ENCODE peak calls at places on chromosomes 11 and 22, in eight cellular contexts. J is thoracic aorta, A is hepatocyte, N is A549, O is tibial artery, G is uterus, P is fibroblast of lung, M is MG63. I is an unnamed sample.

GRCh38 chr11:128299132-128299726 is 288.1 kb downstream of the ETS1 start:
- DNase-seq in M (no peak), G (no peak), A (peak; percentile 27), O (peak; percentile 29), J (no peak), N (no peak), P (no peak), I (no peak)

GRCh38 chr22:25852223-25852622 is 110.2 kb downstream of the MYO18B start:
- DNase-seq in P (no peak), O (no peak), J (no peak), M (no peak), G (no peak), A (no peak), N (no peak), I (no peak)

GRCh38 chr11:59285716-59286260 is 72.9 kb upstream of the OR5AN1 start:
- DNase-seq in A (no peak), M (no peak), N (no peak), G (no peak), P (no peak), J (no peak), O (no peak), I (no peak)

GRCh38 chr11:44505591-44506054 is 59.8 kb upstream of the CD82 start:
- DNase-seq in P (peak; percentile 71), O (no peak), M (peak; percentile 36), J (no peak), A (no peak), N (no peak), G (no peak), I (no peak)

GRCh38 chr11:69969890-69970784 is 108.0 kb upstream of the ANO1 start:
- DNase-seq in M (no peak), P (no peak), N (no peak), O (no peak), A (peak; percentile 54), J (no peak), G (no peak), I (no peak)

GRCh38 chr22:39185601-39186012 is 33.1 kb upstream of the CBX7 start:
- DNase-seq in A (no peak), N (no peak), G (peak; percentile 46), M (no peak), P (peak; percentile 29), J (no peak), O (no peak), I (peak; percentile 67)

GRCh38 chr11:19091366-19091765 is 25.6 kb upstream of the ZDHHC13 start:
- DNase-seq in M (no peak), P (no peak), N (no peak), J (no peak), G (no peak), O (no peak), A (no peak), I (no peak)

GRCh38 chr11:63564056-63564784 is 1.0 kb upstream of the PLAAT2 start:
- DNase-seq in G (no peak), M (no peak), J (no peak), P (no peak), A (peak; percentile 37), N (no peak), O (no peak), I (no peak)

GRCh38 chr11:123451183-123451907 is 21.3 kb downstream of the GRAMD1B start:
- DNase-seq in P (no peak), J (no peak), O (no peak), N (no peak), M (no peak), A (no peak), G (no peak), I (no peak)

GRCh38 chr11:116653206-116653605 is 119.6 kb downstream of the BUD13 start:
- DNase-seq in A (no peak), N (no peak), J (no peak), O (no peak), M (no peak), G (no peak), P (no peak), I (no peak)

GRCh38 chr11:105298174-105298573 is 158.6 kb upstream of the CARD18 start:
- DNase-seq in P (no peak), O (no peak), A (no peak), M (no peak), N (no peak), J (no peak), G (no peak), I (no peak)

GRCh38 chr22:25332386-25332785 is 112.9 kb downstream of the CRYBB2 start:
- DNase-seq in P (no peak), J (no peak), N (no peak), M (no peak), G (no peak), A (no peak), O (no peak), I (no peak)

GRCh38 chr11:19160839-19161238 is 40.9 kb downstream of the CSRP3 start:
- DNase-seq in G (no peak), A (no peak), J (no peak), P (peak; percentile 5), M (no peak), N (peak; percentile 13), O (no peak), I (no peak)

DNA sequence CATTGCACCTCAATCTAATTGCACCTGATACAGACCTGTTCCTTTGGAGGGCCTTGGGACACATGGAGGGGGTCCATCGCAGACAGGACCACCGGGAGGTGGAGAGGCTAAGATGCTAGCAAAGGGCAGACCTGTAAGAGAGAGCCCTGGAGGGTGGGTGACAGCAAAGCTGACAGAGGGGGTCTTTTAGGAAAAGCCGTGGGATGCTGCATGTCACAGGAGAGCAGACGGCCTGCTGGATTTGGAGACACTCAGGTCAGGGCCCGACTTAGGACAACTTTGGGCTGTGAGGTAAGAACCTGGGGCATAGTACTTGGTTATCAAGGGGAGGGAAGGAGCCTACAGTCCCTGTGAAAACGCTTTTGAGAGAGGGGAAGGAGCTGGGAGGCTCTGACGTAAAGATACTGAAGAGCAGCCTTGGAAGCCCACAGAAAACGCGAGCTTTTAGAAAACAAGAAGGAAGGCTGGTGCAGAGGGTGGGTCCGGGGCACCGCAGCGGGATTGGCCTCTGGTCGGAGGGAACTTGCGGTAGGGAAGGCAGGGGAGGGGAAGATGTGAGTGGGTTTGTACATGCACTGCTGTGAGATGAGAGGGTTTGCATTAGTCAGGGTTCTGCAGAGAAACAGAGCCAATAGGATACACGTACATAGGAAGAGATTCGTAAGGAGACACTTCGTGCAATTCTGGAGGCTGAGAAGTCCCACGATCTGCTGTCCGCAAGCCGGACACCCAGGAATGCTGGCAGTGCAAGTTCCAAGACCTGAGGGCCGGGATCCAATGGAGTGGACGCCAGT is 868.5 kb downstream of the TBC1D22A start:
- DNase-seq in A (no peak), M (peak; percentile 31), G (no peak), O (no peak), P (no peak), J (no peak), N (no peak), I (no peak)
- H3K9me3 ChIP-seq in A (no peaks in the 10 kb centered on the region), M (no peaks in the 10 kb centered on the region), G (no peaks in the 10 kb centered on the region), O (no peaks in the 10 kb centered on the region), P (no peaks in the 10 kb centered on the region), J (no peaks in the 10 kb centered on the region), N (no peaks in the 10 kb centered on the region), I (no peaks in the 10 kb centered on the region)

DNA sequence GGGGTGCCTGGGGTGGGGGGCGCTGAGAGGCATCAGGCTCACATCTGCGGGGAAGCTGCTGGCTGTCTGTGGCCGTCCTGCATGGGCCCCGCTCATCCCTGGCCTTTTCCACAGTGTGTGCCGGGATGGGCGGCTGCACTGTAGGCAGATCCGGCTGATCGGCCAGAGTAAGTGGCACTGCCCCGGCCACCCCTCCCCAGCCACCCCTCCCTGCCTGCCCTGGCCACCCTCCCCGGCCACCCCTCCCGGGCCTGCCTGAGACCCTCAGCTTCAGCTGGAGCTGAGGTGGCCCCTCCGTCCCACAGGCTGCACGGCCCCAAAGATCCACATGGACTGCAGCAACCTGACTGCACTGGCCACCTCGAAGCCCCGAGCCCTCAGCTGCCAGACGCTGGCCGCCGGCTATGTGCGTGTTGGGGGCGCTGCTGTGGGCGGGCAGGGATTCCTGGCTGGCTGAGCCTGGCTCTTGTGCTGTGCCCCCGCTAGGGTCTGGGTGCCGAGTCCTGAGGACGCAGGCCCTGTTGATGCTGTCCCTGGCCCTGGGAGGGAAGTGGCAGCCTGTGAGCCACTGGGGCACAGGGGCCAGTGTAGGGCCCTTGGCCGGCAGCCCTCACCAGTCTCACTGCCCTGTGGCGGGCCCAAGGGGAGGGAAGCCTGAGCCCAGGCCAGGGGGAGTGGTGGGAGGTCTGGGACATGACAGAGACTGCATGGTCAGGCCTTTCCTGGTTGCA is 10.9 kb downstream of the MUC2 start:
- DNase-seq in J (no peak), O (no peak), P (no peak), M (no peak), A (no peak), G (no peak), N (no peak), I (peak; percentile 41)
- H3K9me3 ChIP-seq in J (no peaks in the 10 kb centered on the region), O (no peaks in the 10 kb centered on the region), P (no peaks in the 10 kb centered on the region), M (no peaks in the 10 kb centered on the region), A (no peaks in the 10 kb centered on the region), G (no peaks in the 10 kb centered on the region), N (no peaks in the 10 kb centered on the region), I (no peaks in the 10 kb centered on the region)

DNA sequence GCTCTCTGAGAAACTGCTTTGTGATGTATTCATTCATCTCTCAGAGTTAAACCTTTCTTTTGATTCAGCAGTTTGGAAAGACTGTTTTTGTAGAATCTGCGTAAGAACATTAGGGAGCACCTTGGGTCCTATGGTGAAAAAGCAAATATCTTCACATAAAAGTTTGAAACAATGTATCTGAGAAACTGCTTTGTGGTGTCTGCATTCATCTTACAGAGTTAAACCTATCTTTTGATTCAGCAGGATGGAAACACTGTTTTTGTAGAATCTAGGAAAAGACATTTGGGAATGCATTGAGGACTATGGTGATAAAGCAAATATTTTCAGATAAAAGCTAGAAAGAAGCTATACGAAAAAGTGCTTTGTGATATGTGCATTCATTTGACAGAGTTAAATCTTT is 361.3 kb downstream of the OR4C45 start:
- DNase-seq in J (no peak), M (no peak), O (no peak), G (no peak), N (no peak), P (no peak), A (no peak), I (no peak)
- H3K9me3 ChIP-seq in J (peaks cover 40% of the 10 kb centered on the region), M (peaks cover 30% of the 10 kb centered on the region), O (peaks cover 78% of the 10 kb centered on the region), G (no peaks in the 10 kb centered on the region), N (peaks cover 43% of the 10 kb centered on the region), P (no peaks in the 10 kb centered on the region), A (peaks cover 11% of the 10 kb centered on the region), I (peaks cover 83% of the 10 kb centered on the region)

DNA sequence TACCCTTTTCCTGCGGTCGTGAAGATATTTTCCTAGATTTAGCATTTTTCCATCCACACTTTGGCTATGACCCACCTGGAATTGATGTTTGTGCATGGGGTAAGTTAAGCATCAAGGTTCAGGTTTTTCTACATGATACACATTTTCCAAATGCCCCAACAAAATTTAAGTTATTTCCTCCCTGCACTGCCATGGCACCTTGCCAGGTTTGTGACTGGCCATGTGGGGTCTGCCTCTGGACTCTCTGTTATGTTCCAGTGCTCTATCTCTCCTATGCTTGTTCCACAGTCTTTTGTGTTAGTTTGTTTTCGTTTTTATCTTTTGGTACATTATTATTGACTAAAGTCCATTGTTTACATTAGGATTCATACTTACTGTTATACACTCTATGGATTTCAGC is 934.3 kb downstream of the TBC1D22A start:
- DNase-seq in O (no peak), A (no peak), M (no peak), P (no peak), N (no peak), G (no peak), J (no peak), I (no peak)
- H3K9me3 ChIP-seq in O (no peaks in the 10 kb centered on the region), A (no peaks in the 10 kb centered on the region), M (no peaks in the 10 kb centered on the region), P (no peaks in the 10 kb centered on the region), N (no peaks in the 10 kb centered on the region), G (no peaks in the 10 kb centered on the region), J (no peaks in the 10 kb centered on the region), I (no peaks in the 10 kb centered on the region)

GRCh38 chr11:35976434-35976833 is 32.6 kb downstream of the LDLRAD3 start:
- DNase-seq in M (no peak), G (no peak), N (no peak), A (no peak), P (no peak), O (no peak), J (no peak), I (no peak)
- H3K9me3 ChIP-seq in M (peaks cover 2% of the 10 kb centered on the region), G (no peaks in the 10 kb centered on the region), N (no peaks in the 10 kb centered on the region), A (no peaks in the 10 kb centered on the region), P (no peaks in the 10 kb centered on the region), O (peaks cover 7% of the 10 kb centered on the region), J (no peaks in the 10 kb centered on the region), I (no peaks in the 10 kb centered on the region)

I was measured in lower lobe of right lung.